ENCODE peak calls at places on chromosomes 6 and 20, in nine cellular contexts. H, J, L, D, Y, F, W, O and N are unnamed samples.

GRCh38 chr20:58888521-58889333 is 36.2 kb downstream of the GNAS start:
- DNase-seq in H (peak), J (peak), L (peak), D (peak), Y (peak), F (peak), W (no peak), O (peak), N (peak)

GRCh38 chr20:35601990-35602389 is 13.6 kb upstream of the SPAG4 start:
- DNase-seq in H (no peak), J (no peak), L (no peak), D (no peak), Y (peak), F (no peak), W (no peak), O (no peak), N (no peak)

GRCh38 chr20:330233-331149 is 5.1 kb downstream of the SOX12 start:
- DNase-seq in H (peak), J (peak), L (peak), D (peak), Y (peak), F (peak), W (no peak), O (peak), N (peak)

GRCh38 chr6:69827491-69827890 is 30.7 kb upstream of the LMBRD1 start:
- DNase-seq in H (no peak), J (no peak), L (no peak), D (no peak), Y (no peak), F (peak), W (no peak), O (peak), N (no peak)

GRCh38 chr20:3934628-3935027 is 45.4 kb downstream of the PANK2 start:
- DNase-seq in H (no peak), J (no peak), L (no peak), D (no peak), Y (no peak), F (no peak), W (no peak), O (peak), N (no peak)

GRCh38 chr20:3797226-3797545 is 1.1 kb downstream of the CDC25B start:
- DNase-seq in H (peak), J (no peak), L (no peak), D (no peak), Y (no peak), F (no peak), W (no peak), O (no peak), N (no peak)

GRCh38 chr20:61340157-61340556 is 88.1 kb downstream of the CDH4 start:
- DNase-seq in H (no peak), J (no peak), L (no peak), D (no peak), Y (no peak), F (no peak), W (no peak), O (no peak), N (no peak)

GRCh38 chr6:133314951-133315350 is 73.8 kb downstream of the EYA4 start:
- DNase-seq in H (no peak), J (no peak), L (no peak), D (no peak), Y (no peak), F (peak), W (no peak), O (no peak), N (no peak)

GRCh38 chr6:18263561-18264337 is 581 bp downstream of the DEK start:
- DNase-seq in H (peak), J (peak), L (peak), D (no peak), Y (peak), F (peak), W (no peak), O (peak), N (peak)

GRCh38 chr6:48613221-48613949 is 502.4 kb upstream of the PTCHD4 start:
- DNase-seq in H (no peak), J (no peak), L (no peak), D (no peak), Y (no peak), F (no peak), W (no peak), O (no peak), N (no peak)

GRCh38 chr6:15534970-15535369 is 127.9 kb downstream of the DTNBP1 start:
- DNase-seq in H (no peak), J (no peak), L (no peak), D (no peak), Y (no peak), F (no peak), W (no peak), O (no peak), N (no peak)

GRCh38 chr20:8664778-8665177 is 404.1 kb upstream of the PLCB4 start:
- DNase-seq in H (no peak), J (no peak), L (peak), D (no peak), Y (no peak), F (no peak), W (peak), O (no peak), N (no peak)

GRCh38 chr6:138250513-138251247 is 32.4 kb upstream of the PBOV1 start:
- DNase-seq in H (no peak), J (no peak), L (no peak), D (no peak), Y (no peak), F (peak), W (no peak), O (peak), N (peak)

GRCh38 chr6:31401403-31401802 is 2.0 kb upstream of the MICA start:
- DNase-seq in H (no peak), J (no peak), L (no peak), D (no peak), Y (no peak), F (peak), W (peak), O (peak), N (peak)

GRCh38 chr20:34104059-34104458 is 8.0 kb downstream of the EIF2S2 start:
- DNase-seq in H (no peak), J (no peak), L (no peak), D (no peak), Y (no peak), F (no peak), W (no peak), O (no peak), N (no peak)

GRCh38 chr6:155520078-155520477 is 64.4 kb upstream of the NOX3 start:
- DNase-seq in H (no peak), J (no peak), L (no peak), D (no peak), Y (no peak), F (no peak), W (no peak), O (no peak), N (no peak)

GRCh38 chr20:32019563-32020463 is 9.6 kb downstream of the CCM2L start:
- DNase-seq in H (no peak), J (no peak), L (no peak), D (no peak), Y (no peak), F (no peak), W (no peak), O (peak), N (no peak)

GRCh38 chr6:19851273-19852089 is 14.3 kb downstream of the ID4 start:
- DNase-seq in H (peak), J (no peak), L (peak), D (peak), Y (peak), F (peak), W (peak), O (peak), N (peak)

GRCh38 chr20:32965115-32965514 is 39.1 kb downstream of the SUN5 start:
- DNase-seq in H (peak), J (no peak), L (no peak), D (no peak), Y (no peak), F (no peak), W (no peak), O (no peak), N (no peak)

GRCh38 chr6:52995913-52996685 is 1.0 kb upstream of the GSTA4 start:
- DNase-seq in H (peak), J (no peak), L (peak), D (peak), Y (peak), F (peak), W (peak), O (peak), N (peak)

GRCh38 chr6:4906942-4907300 is 96.9 kb downstream of the RPP40 start:
- DNase-seq in H (no peak), J (no peak), L (no peak), D (no peak), Y (peak), F (no peak), W (no peak), O (peak), N (no peak)

GRCh38 chr20:63775096-63775978 is 35.8 kb downstream of the SLC2A4RG start:
- DNase-seq in H (peak), J (peak), L (peak), D (peak), Y (peak), F (peak), W (no peak), O (peak), N (peak)

GRCh38 chr6:147675281-147675680 is 166.8 kb downstream of the SAMD5 start:
- DNase-seq in H (no peak), J (no peak), L (no peak), D (no peak), Y (no peak), F (peak), W (no peak), O (peak), N (no peak)

GRCh38 chr6:20092071-20092566 is 120.2 kb downstream of the MBOAT1 start:
- DNase-seq in H (peak), J (peak), L (peak), D (no peak), Y (no peak), F (peak), W (peak), O (peak), N (peak)

GRCh38 chr6:47245745-47246371 is 63.8 kb downstream of the TNFRSF21 start:
- DNase-seq in H (no peak), J (no peak), L (peak), D (no peak), Y (no peak), F (no peak), W (no peak), O (no peak), N (no peak)

GRCh38 chr6:38279945-38280588 is 359.7 kb downstream of the BTBD9 start:
- DNase-seq in H (peak), J (no peak), L (no peak), D (no peak), Y (no peak), F (no peak), W (no peak), O (peak), N (no peak)

DNA sequence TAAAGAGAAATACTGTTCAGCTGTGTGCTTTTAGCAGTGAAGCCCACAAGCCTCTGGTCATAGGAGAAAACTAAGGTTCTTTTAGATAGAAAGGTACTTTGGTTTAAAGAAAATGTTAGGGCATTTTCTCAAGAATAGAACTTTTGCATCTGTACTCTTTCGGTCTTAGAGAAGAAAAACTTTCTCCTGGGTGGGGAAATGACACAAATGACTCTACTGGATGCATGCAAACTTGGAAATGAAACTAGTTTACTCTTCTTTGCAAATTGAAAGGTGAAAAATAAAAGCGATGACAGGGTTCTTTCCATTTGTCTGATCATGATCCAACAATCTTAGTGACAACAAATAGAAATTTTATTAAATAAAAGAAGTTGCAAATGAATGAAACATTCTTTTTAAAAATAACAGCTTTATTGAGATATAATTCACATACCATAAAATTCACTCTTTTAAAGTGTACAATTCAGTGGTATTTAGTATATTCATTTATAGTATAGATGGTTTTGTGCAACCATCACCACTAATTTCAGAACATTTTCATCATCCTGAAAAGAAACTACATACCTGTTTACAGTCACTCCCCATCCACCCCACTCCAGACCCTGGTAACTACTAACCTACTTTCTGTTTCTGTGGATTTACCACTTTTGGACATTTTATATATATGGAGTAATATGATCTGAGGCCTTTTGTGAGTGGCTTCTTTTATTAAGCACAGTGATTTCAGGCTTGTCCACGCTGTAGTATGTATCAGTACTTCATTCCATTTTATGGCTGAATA is 2.3 kb upstream of the TMEM217 start:
- DNase-seq in H (no peak), J (no peak), L (no peak), D (no peak), Y (no peak), F (no peak), W (no peak), O (no peak), N (no peak)
- H3K4me2 ChIP-seq in H (peak), J (peak), L (peak), D (no peak), Y (no peak), F (no peak), W (no peak), O (no peak), N (no peak)

GRCh38 chr6:163513003-163513402 is 98.5 kb downstream of the QKI start:
- DNase-seq in H (no peak), J (no peak), L (no peak), D (no peak), Y (no peak), F (no peak), W (no peak), O (no peak), N (no peak)
- H3K4me2 ChIP-seq in H (no peak), J (no peak), L (no peak), D (no peak), Y (no peak), F (no peak), W (no peak), O (no peak), N (no peak)

GRCh38 chr20:25214824-25215223 is 19.3 kb downstream of the ENTPD6 start:
- DNase-seq in H (no peak), J (no peak), L (no peak), D (no peak), Y (no peak), F (no peak), W (no peak), O (no peak), N (no peak)
- H3K4me2 ChIP-seq in H (no peak), J (no peak), L (no peak), D (no peak), Y (no peak), F (no peak), W (no peak), O (no peak), N (no peak)

GRCh38 chr20:41786158-41786557 is 168.0 kb upstream of the CHD6 start:
- DNase-seq in H (no peak), J (no peak), L (no peak), D (no peak), Y (no peak), F (peak), W (no peak), O (peak), N (no peak)
- H3K4me2 ChIP-seq in H (no peak), J (no peak), L (no peak), D (no peak), Y (no peak), F (no peak), W (no peak), O (no peak), N (no peak)

DNA sequence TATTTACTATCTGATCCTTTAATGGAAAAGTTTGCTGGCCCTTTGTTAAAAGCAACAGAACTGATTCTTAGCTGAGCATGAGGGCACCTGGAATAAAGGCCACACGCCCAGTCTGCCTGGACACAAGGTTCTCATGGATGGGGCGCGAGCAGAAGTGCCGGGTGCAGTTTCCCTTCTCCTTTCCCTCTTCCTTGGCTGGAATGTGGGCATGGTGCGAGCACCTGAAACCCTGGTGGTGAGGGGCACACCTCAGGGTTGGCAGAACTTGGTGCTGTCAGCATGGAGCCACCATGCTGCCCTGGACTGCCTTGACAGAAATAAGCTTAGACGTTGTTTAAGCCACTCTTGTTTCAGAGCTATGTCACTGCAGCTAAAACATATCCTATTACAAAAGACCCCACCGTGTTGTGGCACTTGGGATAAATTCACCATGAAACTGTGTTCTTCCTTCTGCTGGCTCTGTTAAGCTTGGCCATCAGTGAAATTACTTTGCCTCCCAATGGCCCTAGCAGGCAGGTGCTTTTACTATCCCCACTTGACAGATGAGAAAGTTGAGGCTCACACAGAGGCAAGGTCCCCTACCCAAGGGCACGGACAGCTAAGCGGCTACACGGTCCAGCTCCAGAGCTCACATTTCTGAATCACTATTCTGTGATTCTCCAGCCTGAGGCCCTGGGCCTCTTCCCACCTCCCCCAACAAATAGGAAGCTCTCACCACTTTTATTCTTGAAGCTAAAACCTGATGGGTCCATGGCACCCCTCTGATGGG is 115.9 kb downstream of the PREX1 start:
- DNase-seq in H (no peak), J (no peak), L (no peak), D (no peak), Y (no peak), F (no peak), W (no peak), O (no peak), N (no peak)
- H3K4me2 ChIP-seq in H (no peak), J (no peak), L (no peak), D (no peak), Y (no peak), F (no peak), W (no peak), O (no peak), N (no peak)

DNA sequence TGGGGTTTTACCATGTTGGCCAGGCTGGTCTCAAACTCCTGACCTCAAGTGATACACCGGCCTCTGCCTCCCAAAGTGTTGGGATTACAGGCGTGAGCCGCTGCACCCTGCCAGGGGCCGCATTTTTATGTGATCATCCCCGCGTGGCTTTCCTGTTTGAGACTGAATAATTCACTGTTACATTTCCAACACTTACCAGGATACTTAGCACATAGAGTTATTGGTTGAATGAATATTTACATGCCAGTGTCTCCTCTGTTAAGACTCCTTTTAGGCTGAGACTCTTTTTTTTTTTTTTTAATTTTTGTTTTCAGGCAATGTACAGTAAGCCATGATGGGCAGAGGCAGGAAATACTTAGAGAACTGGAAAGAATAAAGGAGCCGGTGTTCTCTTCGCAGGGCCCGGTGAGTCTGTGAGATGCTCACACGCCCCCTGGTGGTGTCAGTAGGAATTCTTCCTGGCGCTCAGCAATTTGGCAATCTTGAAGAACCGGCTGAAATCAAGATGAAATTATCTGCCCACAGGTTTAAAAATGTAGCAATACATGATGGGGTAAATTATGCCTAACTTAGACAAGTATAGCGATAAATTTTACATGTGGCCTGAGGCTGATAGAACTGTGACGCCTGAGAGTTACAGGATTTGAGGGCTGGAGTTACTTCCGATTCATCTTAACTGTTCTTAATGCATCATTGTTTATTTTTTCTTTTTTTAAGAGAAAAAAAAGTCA is 7.6 kb upstream of the RNF114 start:
- DNase-seq in H (peak), J (peak), L (peak), D (peak), Y (peak), F (peak), W (peak), O (peak), N (peak)
- H3K4me2 ChIP-seq in H (no peak), J (no peak), L (peak), D (no peak), Y (no peak), F (peak), W (peak), O (peak), N (peak)

DNA sequence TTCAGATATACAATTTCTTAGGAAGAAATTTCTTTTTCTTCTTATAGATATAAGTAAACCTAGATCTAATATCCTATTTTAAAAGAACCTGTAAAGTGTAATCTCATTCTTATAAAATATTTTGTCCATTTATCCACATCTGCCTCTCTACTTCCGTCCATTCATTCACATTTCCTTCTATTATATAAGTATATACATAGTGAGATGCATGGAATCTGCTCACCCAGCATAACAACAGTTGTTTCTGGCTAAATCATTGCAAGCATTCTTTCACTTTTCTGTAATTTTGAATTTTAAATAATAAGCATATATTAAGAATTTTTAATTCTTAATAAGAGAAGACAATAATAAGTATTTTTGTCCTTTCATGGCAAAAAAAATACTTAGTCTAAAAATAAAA is 45.4 kb downstream of the CEP162 start:
- DNase-seq in H (no peak), J (no peak), L (no peak), D (no peak), Y (no peak), F (no peak), W (no peak), O (no peak), N (no peak)
- H3K4me2 ChIP-seq in H (no peak), J (no peak), L (no peak), D (no peak), Y (no peak), F (no peak), W (no peak), O (no peak), N (no peak)